ENCODE peak calls at places on chromosomes 3 and 15, in ten cellular contexts. K is mesothelial cell of epicardium; A is stimulated activated naive B cell treated with anti-CD40 and anti-IgM and Interleukin-4, amounts not matched to agents 10 μg/mL and 1 μg/mL and 100 μg/mL, for 72 hours; Z is D721Med; M is G401; J is NCI-H2081; W is stimulated activated naive CD8-positive, alpha-beta T cell treated with anti-CD3 and anti-CD28 coated beads, Interleukin-15, Interleukin-2, amounts not matched to agents 100 U/mL and 50 U/mL, for 24 hours; G is sigmoid colon; L is activated T-cell treated with anti-CD3 and anti-CD28 coated beads for 1 hour; Q is GM10248. N is an unnamed sample.

GRCh38 chr3:4581905-4582611 is 88.9 kb downstream of the ITPR1 start:
- DNase-seq in J (no peak), W (no peak), A (no peak), Z (no peak), L (no peak), M (no peak), G (no peak), Q (no peak), K (no peak), N (no peak)

GRCh38 chr3:29718661-29719065 is 437.8 kb downstream of the RBMS3 start:
- DNase-seq in Z (no peak), G (no peak), Q (no peak), J (no peak), A (no peak), M (no peak), L (no peak), K (no peak), W (no peak), N (no peak)

GRCh38 chr15:71443538-71443937 is 328.3 kb downstream of the THSD4 start:
- DNase-seq in J (peak), Z (no peak), L (peak), W (peak), G (no peak), A (no peak), M (peak), Q (peak), K (peak), N (no peak)

GRCh38 chr3:69391554-69391953 is 5.7 kb upstream of the FRMD4B start:
- DNase-seq in G (no peak), W (no peak), Z (no peak), K (no peak), L (no peak), A (no peak), J (no peak), Q (no peak), M (no peak), N (no peak)

GRCh38 chr3:101532783-101533602 is 20.0 kb upstream of the SENP7 start:
- DNase-seq in J (no peak), G (no peak), L (no peak), A (no peak), M (no peak), K (no peak), W (no peak), Z (no peak), Q (no peak), N (no peak)

GRCh38 chr3:170709046-170709445 is 123.2 kb upstream of the SLC7A14 start:
- DNase-seq in L (no peak), W (no peak), Q (no peak), M (no peak), J (no peak), G (peak), A (no peak), K (no peak), Z (no peak), N (peak)

GRCh38 chr3:157147099-157147803 is 12.7 kb downstream of the CCNL1 start:
- DNase-seq in K (no peak), J (no peak), Q (no peak), M (no peak), G (no peak), Z (no peak), L (no peak), A (no peak), W (no peak), N (no peak)

GRCh38 chr3:3800076-3800448 is 831 bp downstream of the LRRN1 start:
- DNase-seq in Z (no peak), W (peak), Q (peak), M (peak), L (no peak), K (peak), J (no peak), G (no peak), A (no peak), N (no peak)

GRCh38 chr3:123871946-123872345 is 12.2 kb downstream of the MYLK start:
- DNase-seq in Z (no peak), M (no peak), J (peak), L (no peak), K (no peak), W (no peak), G (no peak), A (no peak), Q (no peak), N (no peak)

GRCh38 chr3:37571269-37571668 is 290.4 kb upstream of the CTDSPL start:
- DNase-seq in G (no peak), W (no peak), J (no peak), Q (no peak), M (peak), A (no peak), L (no peak), Z (no peak), K (no peak), N (no peak)

GRCh38 chr15:100809587-100809986 is 70.0 kb upstream of the ALDH1A3 start:
- DNase-seq in Q (no peak), M (no peak), L (no peak), W (no peak), Z (no peak), A (no peak), K (no peak), G (no peak), J (no peak), N (no peak)

GRCh38 chr3:196821806-196822355 is 45.8 kb upstream of the SENP5 start:
- DNase-seq in L (no peak), Q (no peak), G (no peak), J (no peak), A (no peak), Z (no peak), K (no peak), W (no peak), M (no peak), N (no peak)

GRCh38 chr3:72536206-72536887 is 311.9 kb downstream of the SHQ1 start:
- DNase-seq in W (no peak), A (no peak), J (no peak), Z (no peak), M (no peak), K (no peak), L (no peak), Q (no peak), G (no peak), N (no peak)

GRCh38 chr3:138197058-138197457 is 10.0 kb downstream of the ARMC8 start:
- DNase-seq in M (peak), Z (no peak), L (no peak), W (no peak), A (no peak), G (no peak), K (no peak), J (no peak), Q (no peak), N (no peak)

GRCh38 chr15:89367485-89368451 is 33.1 kb upstream of the POLG start:
- DNase-seq in M (peak), K (no peak), J (peak), Z (peak), Q (no peak), G (no peak), W (no peak), A (no peak), L (no peak), N (no peak)

GRCh38 chr3:126490619-126491018 is 14.9 kb upstream of the ZXDC start:
- DNase-seq in M (no peak), A (no peak), G (no peak), W (no peak), Z (no peak), L (no peak), Q (no peak), K (no peak), J (no peak), N (no peak)

GRCh38 chr3:9902372-9903237 is at the start of gene IL17RE:
- DNase-seq in G (no peak), M (peak), J (no peak), K (no peak), W (peak), A (no peak), Q (no peak), L (no peak), Z (no peak), N (no peak)

GRCh38 chr3:126551066-126551838 is 7.5 kb downstream of the C3orf22 start:
- DNase-seq in K (peak), A (no peak), Z (no peak), W (no peak), M (peak), J (no peak), Q (no peak), G (peak), L (no peak), N (no peak)

GRCh38 chr15:96484830-96485229 is 154.3 kb downstream of the NR2F2 start:
- DNase-seq in J (no peak), G (no peak), M (no peak), W (no peak), L (no peak), K (no peak), Z (no peak), A (no peak), Q (no peak), N (no peak)

GRCh38 chr3:55631766-55632331 is 144.7 kb upstream of the WNT5A start:
- DNase-seq in J (no peak), G (no peak), W (no peak), Z (no peak), M (no peak), A (no peak), L (no peak), Q (no peak), K (no peak), N (no peak)

GRCh38 chr3:8658326-8659212 is 14.0 kb upstream of the SSUH2 start:
- DNase-seq in G (no peak), J (peak), Z (no peak), W (peak), M (no peak), Q (peak), L (no peak), A (peak), K (peak), N (peak)

GRCh38 chr15:39594056-39594763 is 13.3 kb downstream of the THBS1 start:
- DNase-seq in J (no peak), K (no peak), Z (no peak), A (no peak), W (peak), G (no peak), Q (no peak), L (no peak), M (no peak), N (no peak)

GRCh38 chr15:83030021-83030420 is 18.6 kb upstream of the C15orf40 start:
- DNase-seq in Q (no peak), K (no peak), M (no peak), L (no peak), W (no peak), G (no peak), Z (no peak), J (no peak), A (no peak), N (no peak)

GRCh38 chr3:83902842-83903241 is 1055.9 kb upstream of the CADM2 start:
- DNase-seq in K (no peak), M (no peak), G (no peak), L (no peak), Q (no peak), J (no peak), W (no peak), Z (no peak), A (no peak), N (no peak)

GRCh38 chr15:49625460-49626036 is 4.7 kb downstream of the DTWD1 start:
- DNase-seq in W (no peak), A (no peak), K (no peak), L (no peak), J (no peak), Q (no peak), G (no peak), Z (no peak), M (no peak), N (no peak)

GRCh38 chr3:172908871-172909270 is 158.3 kb downstream of the ECT2 start:
- DNase-seq in W (no peak), L (no peak), Z (no peak), K (no peak), J (no peak), G (no peak), A (no peak), Q (no peak), M (no peak), N (no peak)

GRCh38 chr15:47027322-47027946 is 689.9 kb upstream of the SEMA6D start:
- DNase-seq in A (no peak), Q (no peak), J (peak), G (no peak), M (peak), K (no peak), Z (no peak), W (no peak), L (no peak), N (no peak)

GRCh38 chr3:100004931-100005330 is 109.4 kb downstream of the FILIP1L start:
- DNase-seq in A (no peak), Q (no peak), M (no peak), J (no peak), W (no peak), L (no peak), K (no peak), Z (no peak), G (no peak), N (peak)

GRCh38 chr3:71317749-71318458 is 265.6 kb downstream of the FOXP1 start:
- DNase-seq in W (no peak), A (no peak), Q (no peak), K (no peak), Z (no peak), M (no peak), L (no peak), J (no peak), G (no peak), N (no peak)

GRCh38 chr15:83144771-83145170 is 37.3 kb downstream of the TM6SF1 start:
- DNase-seq in L (no peak), G (no peak), W (no peak), K (no peak), J (no peak), Z (no peak), A (no peak), Q (no peak), M (no peak), N (no peak)